ENCODE peak calls at places on chromosome 13, in four cellular contexts. U is T47D, B is H1, Q is SK-N-SH. A is an unnamed sample.

GRCh38 chr13:36101157-36101556 is 30.0 kb downstream of the DCLK1 start:
- DNase-seq in U (no peak), Q (peak; percentile 53), B (no peak), A (no peak)

GRCh38 chr13:40992678-40993077 is 26.4 kb downstream of the ELF1 start:
- DNase-seq in U (peak; percentile 16), B (no peak), Q (peak; percentile 30), A (no peak)

GRCh38 chr13:103730407-103730806 is 664.2 kb upstream of the SLC10A2 start:
- DNase-seq in U (no peak), B (no peak), Q (peak; percentile 4), A (no peak)

GRCh38 chr13:111508902-111509509 is 188.6 kb downstream of the TEX29 start:
- DNase-seq in Q (no peak), B (no peak), U (no peak), A (no peak)

GRCh38 chr13:21039097-21039800 is 22.1 kb downstream of the LATS2 start:
- DNase-seq in U (no peak), B (peak; percentile 33), Q (no peak), A (no peak)

GRCh38 chr13:63086286-63086685 is 1670.6 kb upstream of the PCDH20 start:
- DNase-seq in Q (no peak), B (no peak), U (no peak), A (no peak)

GRCh38 chr13:43298799-43299198 is 275.4 kb downstream of the DNAJC15 start:
- DNase-seq in B (no peak), U (no peak), Q (no peak), A (no peak)

GRCh38 chr13:104953588-104953987 is 1581.9 kb downstream of the EFNB2 start:
- DNase-seq in B (no peak), U (no peak), Q (peak; percentile 14), A (no peak)

GRCh38 chr13:46582190-46582589 is 29.2 kb downstream of the LRCH1 start:
- DNase-seq in B (no peak), U (no peak), Q (no peak), A (no peak)

GRCh38 chr13:106589716-106590115 is 21.8 kb upstream of the ARGLU1 start:
- DNase-seq in U (no peak), Q (no peak), B (no peak), A (no peak)

GRCh38 chr13:46716821-46717220 is 80.1 kb downstream of the ESD start:
- DNase-seq in Q (no peak), U (no peak), B (no peak), A (no peak)

DNA sequence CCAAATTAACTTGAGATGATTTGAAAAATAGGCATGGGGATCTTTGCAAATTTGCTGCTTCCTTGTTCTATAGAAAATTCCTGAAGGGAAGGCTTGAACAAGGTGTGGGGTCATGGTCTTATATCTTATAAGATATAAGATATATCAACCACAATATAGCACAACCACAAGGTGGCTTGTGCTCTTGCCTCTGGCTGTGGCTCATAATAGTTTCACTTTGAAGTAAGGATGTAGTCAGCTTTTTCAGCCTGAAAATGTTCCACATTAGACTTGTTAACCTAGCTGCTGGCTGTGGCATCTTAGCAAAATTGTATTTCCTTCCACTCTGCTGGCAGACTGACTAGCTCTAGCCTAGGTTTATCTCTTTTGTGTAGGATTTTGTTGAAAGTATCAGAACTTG is 169.7 kb downstream of the KLF5 start:
- DNase-seq in B (no peak), U (no peak), Q (no peak), A (no peak)
- TF ChIP-seq JUND in B (no peak), U (no peak), Q (no peak), A (no peak)

GRCh38 chr13:37729876-37730275 is 131.3 kb upstream of the POSTN start:
- DNase-seq in U (no peak), B (no peak), Q (no peak), A (no peak)
- TF ChIP-seq JUND in U (no peak), B (no peak), Q (no peak), A (no peak)

GRCh38 chr13:49020940-49021548 is 45.3 kb downstream of the FNDC3A start:
- DNase-seq in B (no peak), U (no peak), Q (no peak), A (no peak)
- TF ChIP-seq JUND in B (no peak), U (no peak), Q (no peak), A (no peak)

GRCh38 chr13:74129500-74130144 is 4.6 kb downstream of the KLF12 start:
- DNase-seq in Q (no peak), B (no peak), U (no peak), A (no peak)
- TF ChIP-seq JUND in Q (no peak), B (no peak), U (no peak), A (no peak)

GRCh38 chr13:59450218-59450617 is 713.5 kb downstream of the DIAPH3 start:
- DNase-seq in U (no peak), Q (peak; percentile 15), B (no peak), A (no peak)
- TF ChIP-seq JUND in U (no peak), Q (no peak), B (no peak), A (no peak)

A was measured in K562.